ENCODE peak calls at places on chromosomes 6 and 20, in seven cellular contexts. One of them, this sample, is unnamed.

GRCh38 chr20:60424267-60424904 is 466.2 kb downstream of the CDH26 start:
- DNase-seq in GM23338: no peak
- DNase-seq in K562: no peak
- DNase-seq in stomach: no peak
- DNase-seq in sigmoid colon: no peak
- DNase-seq in transverse colon: no peak
- DNase-seq in HL-60: no peak
- DNase-seq in this sample: no peak

GRCh38 chr20:62120990-62121775 is 1.1 kb upstream of the LSM14B start:
- DNase-seq in GM23338: peak; percentile 31
- DNase-seq in K562: no peak
- DNase-seq in stomach: no peak
- DNase-seq in sigmoid colon: peak; percentile 80
- DNase-seq in transverse colon: peak; percentile 66
- DNase-seq in HL-60: no peak
- DNase-seq in this sample: peak; percentile 45

GRCh38 chr6:3022765-3023662 is 23.3 kb downstream of the NQO2 start:
- DNase-seq in GM23338: peak; percentile 64
- DNase-seq in K562: no peak
- DNase-seq in stomach: no peak
- DNase-seq in sigmoid colon: no peak
- DNase-seq in transverse colon: no peak
- DNase-seq in HL-60: peak; percentile 68
- DNase-seq in this sample: no peak

GRCh38 chr6:70474751-70475150 is 61.4 kb downstream of the FAM135A start:
- DNase-seq in GM23338: peak; percentile 78
- DNase-seq in K562: peak; percentile 8
- DNase-seq in stomach: no peak
- DNase-seq in sigmoid colon: no peak
- DNase-seq in transverse colon: no peak
- DNase-seq in HL-60: no peak
- DNase-seq in this sample: no peak

GRCh38 chr6:145209312-145209711 is 526.0 kb downstream of the EPM2A start:
- DNase-seq in GM23338: no peak
- DNase-seq in K562: no peak
- DNase-seq in stomach: no peak
- DNase-seq in sigmoid colon: no peak
- DNase-seq in transverse colon: no peak
- DNase-seq in HL-60: no peak
- DNase-seq in this sample: no peak

GRCh38 chr20:49661560-49662329 is 51.9 kb downstream of the B4GALT5 start:
- DNase-seq in GM23338: no peak
- DNase-seq in K562: no peak
- DNase-seq in stomach: no peak
- DNase-seq in sigmoid colon: no peak
- DNase-seq in transverse colon: no peak
- DNase-seq in HL-60: no peak
- DNase-seq in this sample: no peak

GRCh38 chr6:90180526-90180925 is 116.1 kb downstream of the BACH2 start:
- DNase-seq in GM23338: no peak
- DNase-seq in K562: no peak
- DNase-seq in stomach: no peak
- DNase-seq in sigmoid colon: no peak
- DNase-seq in transverse colon: no peak
- DNase-seq in HL-60: no peak
- DNase-seq in this sample: no peak

GRCh38 chr6:90288404-90288803 is 8.2 kb downstream of the BACH2 start:
- DNase-seq in GM23338: peak; percentile 43
- DNase-seq in K562: peak; percentile 16
- DNase-seq in stomach: no peak
- DNase-seq in sigmoid colon: no peak
- DNase-seq in transverse colon: no peak
- DNase-seq in HL-60: no peak
- DNase-seq in this sample: no peak

GRCh38 chr20:49281059-49281912 is 3.4 kb upstream of the ZNFX1 start:
- DNase-seq in GM23338: peak; percentile 78
- DNase-seq in K562: peak; percentile 54
- DNase-seq in stomach: no peak
- DNase-seq in sigmoid colon: no peak
- DNase-seq in transverse colon: no peak
- DNase-seq in HL-60: peak; percentile 90
- DNase-seq in this sample: no peak

GRCh38 chr20:13507646-13508045 is 131.1 kb downstream of the TASP1 start:
- DNase-seq in GM23338: no peak
- DNase-seq in K562: no peak
- DNase-seq in stomach: no peak
- DNase-seq in sigmoid colon: no peak
- DNase-seq in transverse colon: no peak
- DNase-seq in HL-60: no peak
- DNase-seq in this sample: no peak

GRCh38 chr6:91081452-91082067 is 494.7 kb upstream of the MAP3K7 start:
- DNase-seq in GM23338: peak; percentile 84
- DNase-seq in K562: peak; percentile 30
- DNase-seq in stomach: no peak
- DNase-seq in sigmoid colon: no peak
- DNase-seq in transverse colon: no peak
- DNase-seq in HL-60: peak; percentile 12
- DNase-seq in this sample: peak; percentile 90

GRCh38 chr6:1917628-1918371 is 308.1 kb downstream of the FOXC1 start:
- DNase-seq in GM23338: no peak
- DNase-seq in K562: no peak
- DNase-seq in stomach: no peak
- DNase-seq in sigmoid colon: no peak
- DNase-seq in transverse colon: no peak
- DNase-seq in HL-60: no peak
- DNase-seq in this sample: no peak

GRCh38 chr6:100472674-100473073 is 8.0 kb upstream of the SIM1 start:
- DNase-seq in GM23338: peak; percentile 23
- DNase-seq in K562: no peak
- DNase-seq in stomach: no peak
- DNase-seq in sigmoid colon: no peak
- DNase-seq in transverse colon: no peak
- DNase-seq in HL-60: no peak
- DNase-seq in this sample: no peak

GRCh38 chr6:158256746-158257424 is 55.4 kb upstream of the TULP4 start:
- DNase-seq in GM23338: no peak
- DNase-seq in K562: no peak
- DNase-seq in stomach: no peak
- DNase-seq in sigmoid colon: no peak
- DNase-seq in transverse colon: no peak
- DNase-seq in HL-60: no peak
- DNase-seq in this sample: no peak

GRCh38 chr6:158255280-158255973 is 56.8 kb upstream of the TULP4 start:
- DNase-seq in GM23338: no peak
- DNase-seq in K562: no peak
- DNase-seq in stomach: no peak
- DNase-seq in sigmoid colon: no peak
- DNase-seq in transverse colon: no peak
- DNase-seq in HL-60: no peak
- DNase-seq in this sample: no peak

GRCh38 chr6:158257425-158257759 is 54.9 kb upstream of the TULP4 start:
- DNase-seq in GM23338: no peak
- DNase-seq in K562: no peak
- DNase-seq in stomach: no peak
- DNase-seq in sigmoid colon: no peak
- DNase-seq in transverse colon: no peak
- DNase-seq in HL-60: no peak
- DNase-seq in this sample: no peak

GRCh38 chr6:158257781-158258180 is 54.5 kb upstream of the TULP4 start:
- DNase-seq in GM23338: no peak
- DNase-seq in K562: no peak
- DNase-seq in stomach: no peak
- DNase-seq in sigmoid colon: no peak
- DNase-seq in transverse colon: peak; percentile 19
- DNase-seq in HL-60: no peak
- DNase-seq in this sample: no peak

GRCh38 chr6:158255974-158256601 is 56.2 kb upstream of the TULP4 start:
- DNase-seq in GM23338: peak; percentile 12
- DNase-seq in K562: no peak
- DNase-seq in stomach: no peak
- DNase-seq in sigmoid colon: no peak
- DNase-seq in transverse colon: no peak
- DNase-seq in HL-60: no peak
- DNase-seq in this sample: no peak
- H3K27ac ChIP-seq in GM23338: peak overlapping the region; percentile 10
- H3K27ac ChIP-seq in K562: no peak overlapping the region
- H3K27ac ChIP-seq in stomach: no peak overlapping the region
- H3K27ac ChIP-seq in sigmoid colon: no peak overlapping the region
- H3K27ac ChIP-seq in transverse colon: no peak overlapping the region
- H3K27ac ChIP-seq in HL-60: no peak overlapping the region
- H3K27ac ChIP-seq in this sample: no peak overlapping the region

DNA sequence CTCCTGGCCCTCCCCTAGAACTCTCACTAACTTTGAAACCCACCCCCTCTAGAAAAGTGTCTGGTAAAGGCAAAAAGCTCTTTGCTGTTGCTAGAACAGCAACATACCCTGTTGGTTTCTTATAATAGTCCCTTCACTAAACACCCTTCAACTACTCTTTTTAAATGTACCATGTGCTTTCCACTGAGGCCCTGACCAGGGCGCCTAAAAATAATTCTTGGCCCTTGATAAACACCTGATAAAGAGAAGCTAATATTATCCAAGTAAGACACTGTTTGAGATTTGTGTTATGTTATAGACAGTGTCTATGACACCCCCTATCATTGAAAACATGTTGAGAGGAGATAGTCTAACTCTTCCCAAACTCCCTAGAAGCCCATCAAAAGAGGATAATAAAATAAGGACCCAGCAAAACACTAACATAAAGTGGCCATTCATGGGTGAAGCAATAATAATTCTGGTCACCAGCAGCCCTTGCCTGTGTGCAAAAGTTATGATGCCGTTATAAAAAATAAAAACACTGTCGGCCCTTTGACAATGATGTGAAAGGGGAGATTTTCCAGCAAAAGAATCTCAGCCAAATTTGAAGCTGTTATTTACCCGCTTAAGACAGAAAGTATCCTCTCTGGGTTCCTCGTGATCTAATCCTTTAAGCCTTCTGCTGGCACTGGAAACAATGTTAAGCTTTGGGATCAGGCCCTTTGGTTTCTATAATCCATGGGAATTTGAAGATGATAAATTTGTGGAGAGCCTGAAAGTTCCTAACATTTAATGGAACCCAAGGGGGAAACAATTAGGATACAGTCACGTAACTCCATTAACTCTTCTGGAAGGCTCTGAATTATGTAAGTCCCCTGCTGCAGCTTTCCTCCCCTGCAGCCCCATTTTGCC is 122.6 kb upstream of the PLCB4 start:
- DNase-seq in GM23338: no peak
- DNase-seq in K562: no peak
- DNase-seq in stomach: no peak
- DNase-seq in sigmoid colon: no peak
- DNase-seq in transverse colon: no peak
- DNase-seq in HL-60: no peak
- DNase-seq in this sample: no peak
- TF ChIP-seq POLR2AphosphoS5 in GM23338: no peak
- TF ChIP-seq POLR2AphosphoS5 in K562: no peak
- TF ChIP-seq POLR2AphosphoS5 in stomach: peak; percentile 33
- TF ChIP-seq POLR2AphosphoS5 in sigmoid colon: no peak
- TF ChIP-seq POLR2AphosphoS5 in transverse colon: no peak
- TF ChIP-seq POLR2AphosphoS5 in HL-60: no peak
- TF ChIP-seq POLR2AphosphoS5 in this sample: no peak

DNA sequence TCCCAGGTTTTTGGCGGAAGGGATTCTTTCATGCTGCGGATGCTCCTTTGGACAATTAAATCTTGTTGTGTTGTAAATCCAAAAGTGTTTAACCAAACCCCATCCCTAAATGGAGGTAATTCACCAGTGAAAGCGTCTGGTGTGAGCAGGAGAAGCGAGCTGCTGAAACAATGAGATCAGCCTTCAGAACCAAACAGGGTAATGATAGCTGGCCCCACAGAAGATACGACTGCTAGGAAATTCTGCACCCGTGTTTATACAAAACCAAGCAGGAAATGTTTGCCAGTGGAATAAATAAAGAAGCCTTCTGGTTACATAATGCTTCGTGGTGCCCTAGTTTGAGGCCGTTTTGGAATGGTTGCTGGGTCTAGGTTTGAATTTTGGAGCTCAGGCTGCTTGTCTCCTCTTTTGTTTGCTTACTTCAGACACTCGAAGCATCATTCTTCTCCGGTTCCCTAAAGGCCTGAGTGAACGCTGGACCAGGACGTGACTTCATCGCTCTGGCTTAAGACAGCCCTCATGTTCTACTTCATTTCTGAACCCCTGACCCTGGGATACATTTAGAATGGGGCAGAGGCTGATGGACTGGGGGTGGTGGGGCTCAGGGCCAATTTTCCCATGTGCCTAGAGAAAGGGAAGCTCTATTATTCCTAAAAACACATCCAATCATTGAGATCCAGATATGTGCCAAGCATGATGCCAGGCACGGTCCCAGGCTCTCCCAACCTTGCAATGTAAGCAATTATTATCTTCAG is 61.6 kb upstream of the JAG1 start:
- DNase-seq in GM23338: no peak
- DNase-seq in K562: no peak
- DNase-seq in stomach: no peak
- DNase-seq in sigmoid colon: no peak
- DNase-seq in transverse colon: no peak
- DNase-seq in HL-60: no peak
- DNase-seq in this sample: no peak
- H3K27ac ChIP-seq in GM23338: no peak overlapping the region
- H3K27ac ChIP-seq in K562: no peak overlapping the region
- H3K27ac ChIP-seq in stomach: no peak overlapping the region
- H3K27ac ChIP-seq in sigmoid colon: peak overlapping the region; percentile 22
- H3K27ac ChIP-seq in transverse colon: peak overlapping the region; percentile 10
- H3K27ac ChIP-seq in HL-60: no peak overlapping the region
- H3K27ac ChIP-seq in this sample: no peak overlapping the region

GRCh38 chr6:10759884-10760329 is 12.3 kb downstream of the TMEM14B start:
- DNase-seq in GM23338: no peak
- DNase-seq in K562: no peak
- DNase-seq in stomach: no peak
- DNase-seq in sigmoid colon: peak; percentile 69
- DNase-seq in transverse colon: no peak
- DNase-seq in HL-60: no peak
- DNase-seq in this sample: no peak
- TF ChIP-seq POLR2AphosphoS5 in GM23338: no peak
- TF ChIP-seq POLR2AphosphoS5 in K562: no peak
- TF ChIP-seq POLR2AphosphoS5 in stomach: peak; percentile 6
- TF ChIP-seq POLR2AphosphoS5 in sigmoid colon: no peak
- TF ChIP-seq POLR2AphosphoS5 in transverse colon: no peak
- TF ChIP-seq POLR2AphosphoS5 in HL-60: no peak
- TF ChIP-seq POLR2AphosphoS5 in this sample: no peak

This sample was measured in SK-N-MC.